ENCODE peak calls at places on chromosomes 5 and 9, in eight cellular contexts. U, Q, A, T, S, L, G and B are unnamed samples.

GRCh38 chr9:121783523-121784507 is 132.4 kb downstream of the DAB2IP start:
- DNase-seq in U (peak), Q (no peak), G (no peak), T (peak), L (no peak), A (no peak), S (no peak), B (no peak)

GRCh38 chr9:82406714-82407113 is 418.1 kb downstream of the SPATA31D1 start:
- DNase-seq in A (no peak), G (no peak), S (no peak), L (no peak), T (no peak), U (no peak), Q (no peak), B (no peak)

GRCh38 chr5:135359374-135360165 is 39.5 kb downstream of the MACROH2A1 start:
- DNase-seq in L (no peak), U (no peak), T (no peak), S (no peak), A (no peak), G (no peak), Q (no peak), B (no peak)

GRCh38 chr5:102919211-102919610 is 164.1 kb downstream of the PAM start:
- DNase-seq in U (no peak), G (no peak), T (no peak), Q (no peak), S (no peak), L (no peak), A (no peak), B (no peak)

GRCh38 chr9:91060520-91061343 is 259.1 kb downstream of the SYK start:
- DNase-seq in A (peak), L (no peak), S (no peak), Q (no peak), U (no peak), G (peak), T (no peak), B (peak)

GRCh38 chr9:33170464-33171156 is 3.5 kb upstream of the B4GALT1 start:
- DNase-seq in S (no peak), A (no peak), T (peak), Q (no peak), G (no peak), L (no peak), U (peak), B (no peak)

GRCh38 chr5:179869641-179870402 is 11.2 kb upstream of the MRNIP start:
- DNase-seq in A (no peak), T (no peak), S (no peak), U (no peak), L (no peak), Q (no peak), G (no peak), B (no peak)

GRCh38 chr9:92438900-92439526 is 14.7 kb upstream of the OMD start:
- DNase-seq in L (no peak), T (no peak), A (no peak), U (no peak), G (no peak), S (no peak), Q (no peak), B (no peak)

GRCh38 chr5:42569953-42570548 is 146.8 kb downstream of the GHR start:
- DNase-seq in L (no peak), T (no peak), A (no peak), S (no peak), G (no peak), U (no peak), Q (no peak), B (no peak)

GRCh38 chr5:130555429-130555828 is 609.6 kb downstream of the HINT1 start:
- DNase-seq in G (no peak), L (no peak), S (no peak), U (no peak), T (no peak), Q (no peak), A (no peak), B (no peak)

GRCh38 chr9:91811024-91811909 is 138.8 kb downstream of the ROR2 start:
- DNase-seq in Q (no peak), G (no peak), S (no peak), T (no peak), L (no peak), U (peak), A (no peak), B (no peak)

GRCh38 chr9:84939766-84940165 is 270.2 kb downstream of the NTRK2 start:
- DNase-seq in T (no peak), G (no peak), U (no peak), Q (no peak), S (no peak), L (no peak), A (no peak), B (no peak)

GRCh38 chr5:179699640-179700298 is 1.0 kb downstream of the CANX start:
- DNase-seq in G (no peak), T (peak), U (peak), A (no peak), S (no peak), Q (no peak), L (peak), B (no peak)

GRCh38 chr9:122134822-122135528 is 24.6 kb downstream of the NDUFA8 start:
- DNase-seq in A (no peak), T (no peak), Q (no peak), L (no peak), G (no peak), U (no peak), S (no peak), B (no peak)

GRCh38 chr5:65961644-65962043 is 35.3 kb downstream of the ERBIN start:
- DNase-seq in U (no peak), S (no peak), T (no peak), G (peak), Q (no peak), A (no peak), L (no peak), B (peak)

GRCh38 chr5:109318455-109319108 is 91.2 kb downstream of the PJA2 start:
- DNase-seq in A (peak), G (no peak), T (peak), U (no peak), Q (no peak), L (no peak), S (no peak), B (no peak)

GRCh38 chr5:7745882-7746735 is 104.8 kb downstream of the CFAP90 start:
- DNase-seq in U (peak), T (peak), A (peak), G (peak), Q (peak), S (peak), L (no peak), B (peak)

GRCh38 chr5:67265951-67266350 is 69.4 kb upstream of the CD180 start:
- DNase-seq in S (no peak), L (no peak), G (no peak), Q (no peak), T (no peak), U (no peak), A (no peak), B (no peak)

GRCh38 chr5:96788112-96788749 is 19.5 kb downstream of the ERAP1 start:
- DNase-seq in T (no peak), S (no peak), U (no peak), G (no peak), Q (no peak), L (no peak), A (no peak), B (no peak)

GRCh38 chr9:21294904-21295538 is 10.1 kb downstream of the IFNA5 start:
- DNase-seq in Q (no peak), A (no peak), U (no peak), G (no peak), L (no peak), S (no peak), T (no peak), B (no peak)

GRCh38 chr9:92770005-92770995 is 5.7 kb upstream of the BICD2 start:
- DNase-seq in U (no peak), T (no peak), L (no peak), G (no peak), Q (no peak), S (no peak), A (no peak), B (no peak)

GRCh38 chr9:13942695-13943094 is 371.2 kb downstream of the NFIB start:
- DNase-seq in A (peak), S (no peak), Q (no peak), L (no peak), T (peak), U (no peak), G (peak), B (peak)

GRCh38 chr5:180593446-180594206 is 2.3 kb upstream of the SCGB3A1 start:
- DNase-seq in U (no peak), Q (no peak), G (no peak), L (no peak), T (peak), S (no peak), A (no peak), B (no peak)

GRCh38 chr9:126980231-126980630 is 65.6 kb downstream of the RALGPS1 start:
- DNase-seq in Q (no peak), T (no peak), G (no peak), S (no peak), A (no peak), U (no peak), L (no peak), B (no peak)

GRCh38 chr9:13278023-13278367 is 1.5 kb downstream of the MPDZ start:
- DNase-seq in S (no peak), L (no peak), T (no peak), U (no peak), A (no peak), Q (no peak), G (no peak), B (no peak)

GRCh38 chr9:127972316-127972871 is 8.4 kb downstream of the EEIG1 start:
- DNase-seq in U (peak), G (no peak), L (no peak), A (peak), T (peak), S (no peak), Q (peak), B (no peak)

GRCh38 chr9:14303110-14303509 is 10.8 kb downstream of the NFIB start:
- DNase-seq in U (no peak), G (no peak), T (no peak), Q (no peak), A (no peak), S (no peak), L (no peak), B (no peak)

GRCh38 chr9:136323420-136323819 is 3.9 kb upstream of the GPSM1 start:
- DNase-seq in A (no peak), Q (no peak), S (no peak), L (no peak), G (no peak), U (no peak), T (no peak), B (no peak)

GRCh38 chr5:143002459-143003327 is 232.5 kb downstream of the ARHGAP26 start:
- DNase-seq in G (peak), A (peak), Q (no peak), U (no peak), L (peak), S (no peak), T (no peak), B (no peak)

GRCh38 chr9:129222691-129223218 is 44.7 kb upstream of the IER5L start:
- DNase-seq in S (no peak), L (no peak), Q (no peak), T (no peak), A (no peak), G (no peak), U (no peak), B (no peak)

GRCh38 chr5:135322744-135323143 is 76.3 kb downstream of the MACROH2A1 start:
- DNase-seq in L (no peak), G (no peak), S (no peak), U (no peak), Q (no peak), T (no peak), A (no peak), B (no peak)

GRCh38 chr5:160183075-160183474 is 46.2 kb upstream of the FABP6 start:
- DNase-seq in S (no peak), A (peak), U (no peak), G (no peak), T (peak), L (no peak), Q (peak), B (no peak)

GRCh38 chr5:99019812-99020697 is 91.2 kb upstream of the CHD1 start:
- DNase-seq in T (no peak), U (no peak), G (peak), S (no peak), L (no peak), A (no peak), Q (no peak), B (peak)

GRCh38 chr5:80565330-80565729 is 4.8 kb downstream of the ANKRD34B start:
- DNase-seq in L (no peak), G (no peak), Q (no peak), S (no peak), T (no peak), U (no peak), A (no peak), B (peak)

GRCh38 chr5:115842089-115842881 is 550 bp downstream of the AP3S1 start:
- DNase-seq in T (peak), A (peak), G (peak), S (no peak), Q (peak), U (peak), L (no peak), B (no peak)

GRCh38 chr9:119967867-119968535 is 598.8 kb upstream of the BRINP1 start:
- DNase-seq in S (no peak), Q (no peak), U (no peak), A (no peak), T (no peak), L (no peak), G (no peak), B (no peak)

GRCh38 chr9:125412166-125412565 is 150.5 kb downstream of the GAPVD1 start:
- DNase-seq in Q (no peak), T (no peak), G (no peak), L (no peak), U (no peak), S (no peak), A (no peak), B (no peak)